ENCODE peak calls at places on chromosomes 12 and 14, in four cellular contexts. I is HepG2, D is SK-N-SH, F is K562. W is an unnamed sample.

GRCh38 chr12:169528-170360 is 44.2 kb downstream of the SLC6A12 start:
- DNase-seq in I (no peak), F (peak; percentile 28), D (no peak), W (no peak)

GRCh38 chr14:55707365-55707804 is 127.4 kb downstream of the KTN1 start:
- DNase-seq in D (no peak), F (no peak), I (peak; percentile 31), W (no peak)

GRCh38 chr14:102323102-102323501 is 3.6 kb downstream of the ZNF839 start:
- DNase-seq in D (peak; percentile 70), I (peak; percentile 71), F (no peak), W (no peak)

GRCh38 chr12:27906658-27907473 is 65.7 kb downstream of the PTHLH start:
- DNase-seq in I (no peak), F (no peak), D (no peak), W (no peak)

GRCh38 chr12:118160536-118160935 is 24.6 kb downstream of the PEBP1 start:
- DNase-seq in D (no peak), F (no peak), I (no peak), W (no peak)

GRCh38 chr14:53793790-53794560 is 162.7 kb downstream of the BMP4 start:
- DNase-seq in F (no peak), I (peak; percentile 40), D (no peak), W (no peak)

GRCh38 chr14:24329736-24330135 is 5.1 kb downstream of the ADCY4 start:
- DNase-seq in F (no peak), D (no peak), I (no peak), W (no peak)

GRCh38 chr12:2348477-2348852 is 295.7 kb downstream of the CACNA1C start:
- DNase-seq in F (no peak), I (no peak), D (no peak), W (no peak)

GRCh38 chr12:14418526-14418925 is 53.0 kb downstream of the ATF7IP start:
- DNase-seq in I (no peak), D (peak; percentile 27), F (no peak), W (no peak)

GRCh38 chr12:39587247-39587646 is 32.4 kb downstream of the ABCD2 start:
- DNase-seq in I (no peak), D (peak; percentile 5), F (no peak), W (no peak)

GRCh38 chr12:39586811-39587210 is 32.8 kb downstream of the ABCD2 start:
- DNase-seq in D (no peak), I (no peak), F (no peak), W (no peak)

GRCh38 chr12:39595923-39596322 is 23.7 kb downstream of the ABCD2 start:
- DNase-seq in I (no peak), F (no peak), D (no peak), W (no peak)

DNA sequence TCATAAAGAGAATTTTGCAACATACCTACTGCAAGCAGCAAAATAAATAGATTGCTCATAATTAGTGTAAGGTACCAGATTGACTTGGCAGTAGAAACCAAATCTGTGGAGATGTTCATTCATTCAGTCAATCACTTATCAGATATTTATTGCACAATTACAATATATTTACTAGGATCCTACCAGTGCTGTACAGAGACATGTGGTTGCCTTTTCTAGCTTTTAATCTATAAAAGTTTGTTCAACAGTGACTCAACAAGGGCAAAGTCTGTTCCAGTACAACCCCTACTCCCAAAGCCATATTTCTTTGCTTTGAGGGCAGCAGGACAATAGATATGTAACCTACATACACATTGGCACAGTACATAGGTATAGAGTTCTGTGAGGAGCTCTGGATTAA is 27.3 kb downstream of the ABCD2 start:
- DNase-seq in I (peak; percentile 57), D (no peak), F (no peak), W (no peak)
- TF ChIP-seq NFIC in I (no peak), D (no peak), F (no peak), W (no peak)

GRCh38 chr12:106648736-106649135 is 65.9 kb downstream of the RFX4 start:
- DNase-seq in F (no peak), D (no peak), I (no peak), W (no peak)

GRCh38 chr12:106652510-106653015 is 69.8 kb downstream of the RFX4 start:
- DNase-seq in I (no peak), D (no peak), F (no peak), W (no peak)

GRCh38 chr12:106647793-106648514 is 65.2 kb downstream of the RFX4 start:
- DNase-seq in I (no peak), F (no peak), D (no peak), W (no peak)

GRCh38 chr12:106655577-106655976 is 72.8 kb downstream of the RFX4 start:
- DNase-seq in F (no peak), I (no peak), D (no peak), W (no peak)

GRCh38 chr12:106651552-106651951 is 68.7 kb downstream of the RFX4 start:
- DNase-seq in D (no peak), I (no peak), F (no peak), W (no peak)
- TF ChIP-seq RAD21 in D (no peak), I (no peak), F (no peak), W (no peak)

GRCh38 chr12:84822541-84822940 is 90.1 kb downstream of the SLC6A15 start:
- DNase-seq in I (no peak), D (no peak), F (no peak), W (no peak)

GRCh38 chr12:84826925-84827324 is 85.7 kb downstream of the SLC6A15 start:
- DNase-seq in D (no peak), F (no peak), I (no peak), W (no peak)

GRCh38 chr12:84825149-84825548 is 87.5 kb downstream of the SLC6A15 start:
- DNase-seq in F (no peak), I (no peak), D (no peak), W (no peak)
- TF ChIP-seq NFIC in F (no peak), I (no peak), D (no peak), W (no peak)

GRCh38 chr12:130976171-130976720 is 22.5 kb downstream of the ADGRD1 start:
- DNase-seq in D (no peak), F (no peak), I (no peak), W (no peak)
- TF ChIP-seq RAD21 in D (no peak), F (no peak), I (no peak), W (no peak)

GRCh38 chr12:94766397-94766796 is 116.0 kb upstream of the TMCC3 start:
- DNase-seq in I (no peak), F (no peak), D (no peak), W (no peak)
- TF ChIP-seq NFIC in I (no peak), F (no peak), D (no peak), W (no peak)

DNA sequence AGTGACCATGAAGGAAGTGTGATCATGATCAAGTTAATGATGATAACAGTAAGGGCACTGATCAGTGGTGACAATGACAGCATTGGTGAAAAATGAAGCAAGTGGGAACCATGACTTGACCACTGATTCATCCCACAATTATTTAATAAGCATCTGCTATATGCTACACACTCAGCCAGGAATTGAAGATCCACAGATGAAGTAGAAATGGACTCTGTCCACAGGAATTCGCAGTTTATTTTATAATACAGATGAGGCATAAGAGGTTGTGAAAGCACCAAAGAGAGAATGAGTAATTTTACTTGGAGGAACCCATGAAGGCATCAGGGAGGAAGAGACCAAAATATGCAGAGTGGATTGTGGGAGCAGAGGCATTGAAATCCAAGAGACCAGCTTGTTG is 33.8 kb upstream of the SMUG1 start:
- DNase-seq in D (no peak), I (no peak), F (no peak), W (no peak)
- TF ChIP-seq RAD21 in D (no peak), I (no peak), F (no peak), W (no peak)

GRCh38 chr12:124862768-124863408 is 776 bp downstream of the SCARB1 start:
- DNase-seq in D (peak; percentile 70), F (peak; percentile 63), I (no peak), W (no peak)
- TF ChIP-seq NFIC in D (no peak), F (no peak), I (no peak), W (no peak)

GRCh38 chr14:64604001-64604400 is 54.2 kb downstream of the PPP1R36 start:
- DNase-seq in I (no peak), F (no peak), D (no peak), W (no peak)

GRCh38 chr14:64610049-64610746 is 60.4 kb downstream of the PPP1R36 start:
- DNase-seq in D (no peak), F (no peak), I (no peak), W (no peak)

GRCh38 chr14:64602826-64603225 is 53.1 kb downstream of the PPP1R36 start:
- DNase-seq in D (no peak), F (no peak), I (peak; percentile 6), W (no peak)

GRCh38 chr14:64604854-64605253 is 55.1 kb downstream of the PPP1R36 start:
- DNase-seq in I (no peak), F (no peak), D (no peak), W (no peak)

DNA sequence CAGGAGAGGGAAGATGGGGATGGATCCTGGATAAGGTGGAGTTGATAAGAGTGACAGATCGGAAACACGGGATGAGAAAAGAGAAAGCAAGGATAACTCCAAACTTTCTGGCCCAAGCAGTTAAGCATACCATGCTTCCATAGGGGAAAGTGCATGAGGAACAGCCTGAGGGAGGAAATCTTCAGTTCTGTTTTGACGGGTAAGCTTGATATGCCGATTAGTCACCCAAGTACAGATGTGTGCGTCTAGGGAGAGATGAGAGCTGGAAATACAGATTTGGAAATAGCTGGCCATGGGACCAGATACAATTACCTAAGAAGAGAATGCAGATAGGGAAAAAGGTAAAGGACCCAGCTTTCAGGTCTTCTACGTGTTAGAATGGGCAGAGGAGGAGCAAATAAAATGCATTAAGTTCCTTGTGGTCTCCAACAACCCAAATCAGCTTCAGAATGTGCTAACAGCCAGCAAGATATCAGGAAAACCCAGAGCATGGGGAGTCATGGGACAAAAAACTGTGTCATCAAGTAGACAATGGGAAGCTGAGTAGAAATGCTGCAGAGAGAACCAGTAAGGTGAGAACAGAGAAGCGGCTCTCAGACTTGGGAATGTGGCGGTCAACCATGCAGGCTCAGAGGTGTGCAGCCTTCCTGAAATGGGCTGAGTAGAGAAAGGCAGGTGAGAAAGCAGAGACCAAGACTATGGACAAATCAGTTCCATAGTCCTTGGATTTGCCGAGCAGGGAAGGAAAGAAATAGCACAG is 56.3 kb downstream of the PPP1R36 start:
- DNase-seq in F (no peak), D (no peak), I (no peak), W (no peak)
- TF ChIP-seq RAD21 in F (no peak), D (no peak), I (no peak), W (no peak)

W was measured in GM12878.